ENCODE peak calls at places on chromosome 7, in seven cellular contexts. I is left ventricle myocardium inferior; Y is naive thymus-derived CD4-positive, alpha-beta T cell; F is kidney tubule cell; H is ELR; U is A172; P is effector CD8-positive, alpha-beta T cell. O is an unnamed sample.

GRCh38 chr7:124751017-124751416 is 14.6 kb downstream of the GPR37 start:
- DNase-seq in Y (no peak), H (no peak), U (no peak), P (no peak), I (no peak), F (no peak), O (no peak)

GRCh38 chr7:24477807-24478655 is 95.2 kb upstream of the PALS2 start:
- DNase-seq in U (peak; percentile 84), H (peak; percentile 71), F (peak; percentile 93), P (no peak), Y (no peak), I (no peak), O (peak; percentile 43)

GRCh38 chr7:102167254-102167653 is 119.4 kb upstream of the SH2B2 start:
- DNase-seq in H (no peak), F (no peak), P (no peak), I (no peak), Y (no peak), U (no peak), O (no peak)

GRCh38 chr7:5586279-5586962 is 162.8 kb upstream of the TNRC18 start:
- DNase-seq in I (no peak), H (no peak), P (no peak), U (no peak), Y (no peak), F (no peak), O (peak; percentile 70)

GRCh38 chr7:47254081-47255006 is 327.6 kb downstream of the TNS3 start:
- DNase-seq in P (no peak), I (peak; percentile 88), Y (peak; percentile 39), H (peak; percentile 76), F (peak; percentile 80), U (peak; percentile 44), O (peak; percentile 51)

GRCh38 chr7:46707973-46708372 is 786.9 kb upstream of the IGFBP3 start:
- DNase-seq in H (no peak), Y (no peak), F (peak; percentile 86), P (no peak), I (no peak), U (peak; percentile 46), O (peak; percentile 30)

GRCh38 chr7:152006336-152006735 is 19.1 kb upstream of the GALNT11 start:
- DNase-seq in I (no peak), H (peak; percentile 15), P (no peak), Y (no peak), U (peak; percentile 81), F (no peak), O (no peak)

GRCh38 chr7:85815511-85815910 is 628.7 kb upstream of the SEMA3D start:
- DNase-seq in Y (no peak), U (no peak), F (no peak), H (no peak), P (no peak), I (no peak), O (no peak)

GRCh38 chr7:32515890-32516550 is 20.7 kb downstream of the AVL9 start:
- DNase-seq in Y (peak; percentile 45), H (no peak), P (no peak), U (no peak), F (peak; percentile 82), I (no peak), O (peak; percentile 33)

GRCh38 chr7:7201583-7202374 is 19.4 kb downstream of the C1GALT1 start:
- DNase-seq in Y (peak; percentile 63), I (no peak), P (no peak), U (no peak), F (peak; percentile 81), H (no peak), O (peak; percentile 77)

GRCh38 chr7:1341361-1341675 is 108.6 kb downstream of the UNCX start:
- DNase-seq in F (no peak), P (no peak), H (no peak), Y (no peak), U (no peak), I (no peak), O (no peak)

GRCh38 chr7:130489140-130489967 is 2.5 kb upstream of the MEST start:
- DNase-seq in Y (no peak), P (no peak), H (peak; percentile 45), I (no peak), F (peak; percentile 65), U (peak; percentile 92), O (no peak)

GRCh38 chr7:7157887-7158271 is 24.5 kb upstream of the C1GALT1 start:
- DNase-seq in U (peak; percentile 57), P (no peak), Y (no peak), H (peak; percentile 84), I (no peak), F (peak; percentile 81), O (peak; percentile 44)

GRCh38 chr7:1545417-1546246 is 10.4 kb downstream of the TMEM184A start:
- DNase-seq in I (no peak), Y (no peak), H (no peak), P (no peak), F (no peak), U (no peak), O (no peak)

GRCh38 chr7:45125193-45125904 is 13.9 kb upstream of the TBRG4 start:
- DNase-seq in F (no peak), I (no peak), U (no peak), H (no peak), P (no peak), Y (no peak), O (no peak)

GRCh38 chr7:44063894-44064651 is 1.3 kb downstream of the PGAM2 start:
- DNase-seq in U (no peak), H (peak; percentile 28), Y (no peak), F (no peak), P (no peak), I (peak; percentile 16), O (no peak)

GRCh38 chr7:36967387-36967786 is 243.1 kb upstream of the AOAH start:
- DNase-seq in F (peak; percentile 70), I (peak; percentile 35), P (no peak), H (peak; percentile 73), Y (no peak), U (peak; percentile 87), O (peak; percentile 58)

GRCh38 chr7:960269-960871 is 5.9 kb upstream of the ADAP1 start:
- DNase-seq in Y (no peak), H (no peak), U (no peak), F (no peak), P (no peak), I (peak; percentile 19), O (no peak)

GRCh38 chr7:95245828-95246227 is 78.5 kb downstream of the PON1 start:
- DNase-seq in H (no peak), I (no peak), F (no peak), Y (no peak), U (no peak), P (no peak), O (no peak)

GRCh38 chr7:70334883-70335282 is 736.6 kb downstream of the AUTS2 start:
- DNase-seq in Y (peak; percentile 57), F (no peak), U (no peak), H (no peak), P (no peak), I (no peak), O (no peak)

GRCh38 chr7:111647881-111648280 is 85.6 kb upstream of the IMMP2L start:
- DNase-seq in P (no peak), U (no peak), I (no peak), F (no peak), Y (no peak), H (no peak), O (no peak)

GRCh38 chr7:139680676-139681462 is 96.9 kb downstream of the HIPK2 start:
- DNase-seq in I (peak; percentile 68), H (peak; percentile 99), Y (no peak), F (peak; percentile 98), P (no peak), U (peak; percentile 93), O (peak; percentile 98)

GRCh38 chr7:101021703-101022102 is 1.8 kb downstream of the MUC17 start:
- DNase-seq in P (no peak), H (no peak), F (no peak), I (no peak), U (no peak), Y (no peak), O (no peak)

GRCh38 chr7:141012696-141013344 is 1.9 kb downstream of the MRPS33 start:
- DNase-seq in F (peak; percentile 79), Y (no peak), P (no peak), I (no peak), H (peak; percentile 64), U (no peak), O (peak; percentile 79)

GRCh38 chr7:34734786-34735185 is 76.8 kb downstream of the NPSR1 start:
- DNase-seq in Y (no peak), H (no peak), F (no peak), I (no peak), U (no peak), P (no peak), O (no peak)

GRCh38 chr7:152025077-152025936 is at the start of gene GALNT11:
- DNase-seq in P (peak; percentile 81), U (peak; percentile 55), I (peak; percentile 87), F (peak; percentile 87), H (peak; percentile 85), Y (peak; percentile 91), O (peak; percentile 88)

GRCh38 chr7:100726998-100727761 is 6.2 kb upstream of the ZAN start:
- DNase-seq in P (no peak), U (peak; percentile 25), Y (no peak), I (no peak), H (peak; percentile 36), F (no peak), O (peak; percentile 25)

GRCh38 chr7:141702047-141702567 is at the start of gene DENND11:
- DNase-seq in U (no peak), I (peak; percentile 56), F (peak; percentile 55), Y (peak; percentile 56), P (peak; percentile 37), H (peak; percentile 50), O (peak; percentile 64)

GRCh38 chr7:130490888-130491771 is 755 bp upstream of the MEST start:
- DNase-seq in P (peak; percentile 31), Y (peak; percentile 38), F (peak; percentile 25), I (no peak), U (no peak), H (peak; percentile 29), O (peak; percentile 53)

GRCh38 chr7:132876576-132876975 is 205.3 kb downstream of the CHCHD3 start:
- DNase-seq in I (no peak), F (no peak), Y (no peak), P (no peak), H (no peak), U (no peak), O (no peak)

GRCh38 chr7:107676249-107676648 is 15.6 kb downstream of the SLC26A4 start:
- DNase-seq in H (no peak), U (no peak), P (no peak), I (no peak), F (no peak), Y (no peak), O (no peak)

GRCh38 chr7:50196719-50197118 is 103.7 kb upstream of the ZPBP start:
- DNase-seq in U (no peak), Y (no peak), I (no peak), H (no peak), P (no peak), F (no peak), O (no peak)